ENCODE peak calls at places on chromosomes 11 and 22, in eight cellular contexts. One of them, this sample, is unnamed.

GRCh38 chr22:40014661-40015255 is 20.0 kb downstream of the FAM83F start:
- DNase-seq in type B pancreatic cell: no peak
- DNase-seq in lower leg skin: no peak
- DNase-seq in GM13977: no peak
- DNase-seq in cardiac fibroblast: no peak
- DNase-seq in progenitor cell of endocrine pancreas: no peak
- DNase-seq in SK-N-SH: no peak
- DNase-seq in gastrocnemius medialis: no peak
- DNase-seq in this sample: no peak

GRCh38 chr11:98185245-98185644 is 835.5 kb upstream of the CNTN5 start:
- DNase-seq in type B pancreatic cell: no peak
- DNase-seq in lower leg skin: no peak
- DNase-seq in GM13977: no peak
- DNase-seq in cardiac fibroblast: no peak
- DNase-seq in progenitor cell of endocrine pancreas: no peak
- DNase-seq in SK-N-SH: no peak
- DNase-seq in gastrocnemius medialis: no peak
- DNase-seq in this sample: no peak

GRCh38 chr11:102776454-102776853 is 4.0 kb downstream of the MMP10 start:
- DNase-seq in type B pancreatic cell: no peak
- DNase-seq in lower leg skin: no peak
- DNase-seq in GM13977: no peak
- DNase-seq in cardiac fibroblast: no peak
- DNase-seq in progenitor cell of endocrine pancreas: no peak
- DNase-seq in SK-N-SH: no peak
- DNase-seq in gastrocnemius medialis: no peak
- DNase-seq in this sample: no peak

GRCh38 chr11:109914809-109915653 is 178.2 kb upstream of the ZC3H12C start:
- DNase-seq in type B pancreatic cell: no peak
- DNase-seq in lower leg skin: no peak
- DNase-seq in GM13977: no peak
- DNase-seq in cardiac fibroblast: peak
- DNase-seq in progenitor cell of endocrine pancreas: no peak
- DNase-seq in SK-N-SH: no peak
- DNase-seq in gastrocnemius medialis: peak
- DNase-seq in this sample: no peak

GRCh38 chr22:31841029-31841827 is 87.4 kb downstream of the DEPDC5 start:
- DNase-seq in type B pancreatic cell: no peak
- DNase-seq in lower leg skin: no peak
- DNase-seq in GM13977: no peak
- DNase-seq in cardiac fibroblast: no peak
- DNase-seq in progenitor cell of endocrine pancreas: no peak
- DNase-seq in SK-N-SH: no peak
- DNase-seq in gastrocnemius medialis: no peak
- DNase-seq in this sample: no peak

GRCh38 chr11:134663506-134664313 is 251.7 kb upstream of the B3GAT1 start:
- DNase-seq in type B pancreatic cell: peak
- DNase-seq in lower leg skin: peak
- DNase-seq in GM13977: no peak
- DNase-seq in cardiac fibroblast: no peak
- DNase-seq in progenitor cell of endocrine pancreas: no peak
- DNase-seq in SK-N-SH: no peak
- DNase-seq in gastrocnemius medialis: no peak
- DNase-seq in this sample: no peak

GRCh38 chr22:25353516-25354445 is 134.3 kb downstream of the CRYBB2 start:
- DNase-seq in type B pancreatic cell: no peak
- DNase-seq in lower leg skin: peak
- DNase-seq in GM13977: no peak
- DNase-seq in cardiac fibroblast: no peak
- DNase-seq in progenitor cell of endocrine pancreas: no peak
- DNase-seq in SK-N-SH: no peak
- DNase-seq in gastrocnemius medialis: no peak
- DNase-seq in this sample: no peak

GRCh38 chr11:65553301-65554001 is 4.7 kb downstream of the LTBP3 start:
- DNase-seq in type B pancreatic cell: no peak
- DNase-seq in lower leg skin: peak
- DNase-seq in GM13977: no peak
- DNase-seq in cardiac fibroblast: no peak
- DNase-seq in progenitor cell of endocrine pancreas: no peak
- DNase-seq in SK-N-SH: no peak
- DNase-seq in gastrocnemius medialis: no peak
- DNase-seq in this sample: no peak

GRCh38 chr11:2991477-2992233 is 474 bp downstream of the NAP1L4 start:
- DNase-seq in type B pancreatic cell: no peak
- DNase-seq in lower leg skin: peak
- DNase-seq in GM13977: no peak
- DNase-seq in cardiac fibroblast: peak
- DNase-seq in progenitor cell of endocrine pancreas: no peak
- DNase-seq in SK-N-SH: no peak
- DNase-seq in gastrocnemius medialis: no peak
- DNase-seq in this sample: peak

GRCh38 chr11:74559934-74560309 is 32.5 kb upstream of the POLD3 start:
- DNase-seq in type B pancreatic cell: no peak
- DNase-seq in lower leg skin: no peak
- DNase-seq in GM13977: no peak
- DNase-seq in cardiac fibroblast: peak
- DNase-seq in progenitor cell of endocrine pancreas: no peak
- DNase-seq in SK-N-SH: no peak
- DNase-seq in gastrocnemius medialis: no peak
- DNase-seq in this sample: no peak

GRCh38 chr11:1761110-1761856 is 2.4 kb downstream of the CTSD start:
- DNase-seq in type B pancreatic cell: no peak
- DNase-seq in lower leg skin: no peak
- DNase-seq in GM13977: no peak
- DNase-seq in cardiac fibroblast: no peak
- DNase-seq in progenitor cell of endocrine pancreas: no peak
- DNase-seq in SK-N-SH: no peak
- DNase-seq in gastrocnemius medialis: no peak
- DNase-seq in this sample: no peak

GRCh38 chr11:64146036-64146943 is 19.6 kb downstream of the MACROD1 start:
- DNase-seq in type B pancreatic cell: no peak
- DNase-seq in lower leg skin: no peak
- DNase-seq in GM13977: peak
- DNase-seq in cardiac fibroblast: peak
- DNase-seq in progenitor cell of endocrine pancreas: no peak
- DNase-seq in SK-N-SH: peak
- DNase-seq in gastrocnemius medialis: no peak
- DNase-seq in this sample: peak

GRCh38 chr11:57324154-57324885 is 432 bp downstream of the TNKS1BP1 start:
- DNase-seq in type B pancreatic cell: peak
- DNase-seq in lower leg skin: peak
- DNase-seq in GM13977: peak
- DNase-seq in cardiac fibroblast: peak
- DNase-seq in progenitor cell of endocrine pancreas: peak
- DNase-seq in SK-N-SH: peak
- DNase-seq in gastrocnemius medialis: no peak
- DNase-seq in this sample: peak

GRCh38 chr22:33513388-33514336 is 406.6 kb downstream of the LARGE1 start:
- DNase-seq in type B pancreatic cell: no peak
- DNase-seq in lower leg skin: no peak
- DNase-seq in GM13977: no peak
- DNase-seq in cardiac fibroblast: peak
- DNase-seq in progenitor cell of endocrine pancreas: no peak
- DNase-seq in SK-N-SH: no peak
- DNase-seq in gastrocnemius medialis: no peak
- DNase-seq in this sample: no peak

GRCh38 chr22:42648368-42649260 is 578 bp downstream of the CYB5R3 start:
- DNase-seq in type B pancreatic cell: no peak
- DNase-seq in lower leg skin: peak
- DNase-seq in GM13977: peak
- DNase-seq in cardiac fibroblast: peak
- DNase-seq in progenitor cell of endocrine pancreas: no peak
- DNase-seq in SK-N-SH: no peak
- DNase-seq in gastrocnemius medialis: peak
- DNase-seq in this sample: no peak

GRCh38 chr11:34342008-34342533 is 15.7 kb downstream of the ABTB2 start:
- DNase-seq in type B pancreatic cell: no peak
- DNase-seq in lower leg skin: no peak
- DNase-seq in GM13977: no peak
- DNase-seq in cardiac fibroblast: no peak
- DNase-seq in progenitor cell of endocrine pancreas: no peak
- DNase-seq in SK-N-SH: no peak
- DNase-seq in gastrocnemius medialis: peak
- DNase-seq in this sample: no peak

GRCh38 chr11:69027704-69028372 is 14.8 kb upstream of the MRGPRF start:
- DNase-seq in type B pancreatic cell: no peak
- DNase-seq in lower leg skin: no peak
- DNase-seq in GM13977: no peak
- DNase-seq in cardiac fibroblast: no peak
- DNase-seq in progenitor cell of endocrine pancreas: no peak
- DNase-seq in SK-N-SH: no peak
- DNase-seq in gastrocnemius medialis: no peak
- DNase-seq in this sample: no peak

GRCh38 chr11:102415252-102415916 is 37.2 kb downstream of the TMEM123 start:
- DNase-seq in type B pancreatic cell: no peak
- DNase-seq in lower leg skin: no peak
- DNase-seq in GM13977: no peak
- DNase-seq in cardiac fibroblast: no peak
- DNase-seq in progenitor cell of endocrine pancreas: no peak
- DNase-seq in SK-N-SH: no peak
- DNase-seq in gastrocnemius medialis: no peak
- DNase-seq in this sample: no peak

GRCh38 chr11:27720277-27720830 is 20.1 kb upstream of the BDNF start:
- DNase-seq in type B pancreatic cell: peak
- DNase-seq in lower leg skin: no peak
- DNase-seq in GM13977: peak
- DNase-seq in cardiac fibroblast: peak
- DNase-seq in progenitor cell of endocrine pancreas: peak
- DNase-seq in SK-N-SH: peak
- DNase-seq in gastrocnemius medialis: no peak
- DNase-seq in this sample: peak
- TF ChIP-seq CTCF in type B pancreatic cell: peak
- TF ChIP-seq CTCF in lower leg skin: no peak
- TF ChIP-seq CTCF in GM13977: no peak
- TF ChIP-seq CTCF in cardiac fibroblast: peak
- TF ChIP-seq CTCF in progenitor cell of endocrine pancreas: peak
- TF ChIP-seq CTCF in SK-N-SH: peak
- TF ChIP-seq CTCF in gastrocnemius medialis: no peak
- TF ChIP-seq CTCF in this sample: no peak

DNA sequence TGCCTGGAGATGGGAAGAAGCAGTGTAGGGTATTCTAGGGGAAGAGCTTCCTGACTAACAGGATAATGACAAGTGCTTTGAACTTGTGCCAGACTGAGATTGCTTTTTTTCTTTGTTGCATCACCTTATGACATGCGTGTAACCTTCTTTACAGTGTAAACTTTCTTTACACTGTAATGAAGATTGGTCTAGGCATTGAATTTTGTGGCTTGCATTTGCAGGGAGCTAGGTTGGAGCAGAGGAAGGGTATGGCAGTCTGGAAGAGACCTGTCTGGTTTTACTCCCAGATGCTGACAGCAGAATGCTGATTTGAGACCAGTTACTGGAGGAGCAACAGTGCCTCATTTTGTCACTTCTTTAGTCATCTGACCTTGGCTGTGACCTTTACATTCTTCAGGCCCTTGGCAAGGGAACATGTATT is 5.6 kb downstream of the DDB2 start:
- DNase-seq in type B pancreatic cell: no peak
- DNase-seq in lower leg skin: no peak
- DNase-seq in GM13977: no peak
- DNase-seq in cardiac fibroblast: peak
- DNase-seq in progenitor cell of endocrine pancreas: no peak
- DNase-seq in SK-N-SH: no peak
- DNase-seq in gastrocnemius medialis: no peak
- DNase-seq in this sample: no peak
- TF ChIP-seq CTCF in type B pancreatic cell: no peak
- TF ChIP-seq CTCF in lower leg skin: no peak
- TF ChIP-seq CTCF in GM13977: no peak
- TF ChIP-seq CTCF in cardiac fibroblast: no peak
- TF ChIP-seq CTCF in progenitor cell of endocrine pancreas: no peak
- TF ChIP-seq CTCF in SK-N-SH: no peak
- TF ChIP-seq CTCF in gastrocnemius medialis: no peak
- TF ChIP-seq CTCF in this sample: no peak

DNA sequence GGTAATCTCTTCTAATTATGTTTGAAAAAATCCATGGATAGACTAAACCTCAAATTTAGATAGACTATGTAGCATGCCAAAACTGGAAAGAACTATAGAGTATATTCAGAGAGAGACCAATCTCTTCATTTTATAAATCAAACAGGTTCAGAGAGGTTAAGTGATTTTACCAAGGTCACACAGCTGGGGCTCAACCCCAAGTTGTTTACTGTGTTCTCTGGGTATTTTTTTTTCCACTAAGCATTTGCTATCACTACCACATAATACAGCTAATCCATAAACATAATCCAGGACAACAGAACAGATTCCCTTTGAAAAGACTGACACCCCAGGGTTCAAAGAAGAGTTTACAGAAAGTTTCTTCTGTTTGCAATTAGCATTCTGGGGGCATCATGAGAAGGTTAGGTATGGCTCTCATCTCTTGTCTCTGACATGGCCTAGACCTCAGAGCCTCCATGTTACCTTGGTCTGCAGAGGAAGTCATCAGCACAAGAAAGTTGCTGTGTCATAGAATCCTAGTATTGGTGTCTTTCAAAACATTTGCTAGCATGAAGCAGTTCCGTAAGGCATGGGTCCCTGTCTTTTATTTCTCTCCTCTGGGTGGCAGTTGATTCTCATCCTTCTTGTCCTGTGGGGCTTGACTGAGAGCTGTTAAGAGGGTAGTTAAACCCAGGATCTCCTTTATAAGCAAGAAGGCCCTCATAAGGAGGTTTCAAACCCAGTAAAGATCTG is 94.5 kb upstream of the HSD17B12 start:
- DNase-seq in type B pancreatic cell: no peak
- DNase-seq in lower leg skin: no peak
- DNase-seq in GM13977: no peak
- DNase-seq in cardiac fibroblast: no peak
- DNase-seq in progenitor cell of endocrine pancreas: no peak
- DNase-seq in SK-N-SH: no peak
- DNase-seq in gastrocnemius medialis: no peak
- DNase-seq in this sample: no peak
- TF ChIP-seq CTCF in type B pancreatic cell: no peak
- TF ChIP-seq CTCF in lower leg skin: no peak
- TF ChIP-seq CTCF in GM13977: no peak
- TF ChIP-seq CTCF in cardiac fibroblast: no peak
- TF ChIP-seq CTCF in progenitor cell of endocrine pancreas: no peak
- TF ChIP-seq CTCF in SK-N-SH: no peak
- TF ChIP-seq CTCF in gastrocnemius medialis: no peak
- TF ChIP-seq CTCF in this sample: no peak

DNA sequence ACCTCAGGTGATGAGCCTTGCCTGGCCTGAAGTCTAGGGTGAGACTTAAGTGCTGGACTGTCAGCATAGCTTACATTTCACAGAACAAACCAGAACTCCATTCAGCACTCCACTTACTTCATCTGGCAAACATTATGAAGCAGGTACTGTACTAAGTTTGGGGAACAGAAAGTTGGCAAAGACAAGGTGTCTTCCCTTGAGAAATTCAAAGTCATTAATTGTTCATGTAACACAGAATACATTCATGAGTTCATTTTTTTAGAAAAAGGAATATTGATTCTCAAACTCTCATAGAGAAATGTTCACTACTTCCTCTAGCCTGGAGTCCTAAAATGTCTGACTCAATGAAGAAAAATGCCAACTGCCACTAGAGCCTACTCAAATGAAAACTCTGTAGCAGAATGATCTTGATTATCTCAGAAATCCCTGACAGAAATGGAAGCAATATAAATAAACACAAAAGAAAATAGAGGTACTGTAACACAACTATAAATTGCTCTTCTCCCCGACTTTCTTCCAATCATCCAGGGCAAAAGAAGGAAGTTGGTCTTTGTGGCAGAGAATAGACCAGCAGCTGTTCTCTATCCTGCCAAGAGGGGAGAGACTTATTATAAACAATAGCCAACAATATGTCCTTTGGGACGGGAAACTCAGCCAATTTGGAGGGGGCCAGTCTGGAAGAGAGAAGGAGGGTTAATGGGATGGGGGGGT is 129.2 kb upstream of the MTMR2 start:
- DNase-seq in type B pancreatic cell: no peak
- DNase-seq in lower leg skin: no peak
- DNase-seq in GM13977: no peak
- DNase-seq in cardiac fibroblast: peak
- DNase-seq in progenitor cell of endocrine pancreas: no peak
- DNase-seq in SK-N-SH: no peak
- DNase-seq in gastrocnemius medialis: no peak
- DNase-seq in this sample: no peak
- TF ChIP-seq CTCF in type B pancreatic cell: no peak
- TF ChIP-seq CTCF in lower leg skin: no peak
- TF ChIP-seq CTCF in GM13977: no peak
- TF ChIP-seq CTCF in cardiac fibroblast: peak
- TF ChIP-seq CTCF in progenitor cell of endocrine pancreas: no peak
- TF ChIP-seq CTCF in SK-N-SH: no peak
- TF ChIP-seq CTCF in gastrocnemius medialis: no peak
- TF ChIP-seq CTCF in this sample: no peak